ENCODE peak calls at places on chromosome 6, in five cellular contexts. J is nephron progenitor cell, B is NCI-H69, D is NCI-H510A treated with DMSO at 0.1 percent for 48 hours, E is A549. U is an unnamed sample.

GRCh38 chr6:44731485-44732095 is 344.1 kb downstream of the CDC5L start:
- DNase-seq in E (no peak), J (no peak), D (no peak), B (no peak), U (no peak)

GRCh38 chr6:31820051-31820389 is 4.7 kb downstream of the HSPA1A start:
- DNase-seq in E (no peak), B (peak; percentile 33), J (no peak), D (no peak), U (no peak)

GRCh38 chr6:129677634-129678325 is 32.2 kb downstream of the ARHGAP18 start:
- DNase-seq in D (no peak), E (no peak), B (no peak), J (no peak), U (no peak)

GRCh38 chr6:165663283-165663735 is 268 bp upstream of the PDE10A start:
- DNase-seq in B (no peak), J (no peak), D (no peak), E (peak; percentile 38), U (peak; percentile 55)

GRCh38 chr6:135163440-135163738 is 17.7 kb upstream of the MYB start:
- DNase-seq in E (no peak), J (no peak), B (no peak), D (no peak), U (no peak)

GRCh38 chr6:126628125-126628524 is 288.2 kb downstream of the CENPW start:
- DNase-seq in B (peak; percentile 33), D (no peak), J (no peak), E (no peak), U (no peak)

GRCh38 chr6:33621396-33622388 is 570 bp downstream of the ITPR3 start:
- DNase-seq in D (peak; percentile 79), E (no peak), B (peak; percentile 93), J (peak; percentile 42), U (no peak)

GRCh38 chr6:151254451-151255081 is 14.8 kb downstream of the AKAP12 start:
- DNase-seq in B (no peak), D (no peak), E (no peak), J (no peak), U (no peak)

U was measured in SHP77.